ENCODE peak calls at places on chromosomes 13 and 19, in eight cellular contexts. X, M, L, S, C, D, A and W are unnamed samples.

GRCh38 chr19:44701228-44701627 is 2.3 kb downstream of the CEACAM16 start:
- DNase-seq in X (no peak), M (no peak), L (no peak), S (no peak), C (no peak), D (no peak), A (no peak), W (no peak)

GRCh38 chr13:98954313-98954712 is 23.6 kb downstream of the DOCK9 start:
- DNase-seq in X (no peak), M (no peak), L (no peak), S (no peak), C (no peak), D (no peak), A (no peak), W (no peak)

GRCh38 chr13:100508391-100508790 is 80.2 kb downstream of the GGACT start:
- DNase-seq in X (no peak), M (no peak), L (no peak), S (no peak), C (no peak), D (no peak), A (no peak), W (no peak)

GRCh38 chr13:91079190-91079589 is 268.3 kb upstream of the MIR17HG start:
- DNase-seq in X (no peak), M (no peak), L (no peak), S (no peak), C (no peak), D (no peak), A (no peak), W (no peak)

GRCh38 chr13:101838305-101838835 is 385.9 kb downstream of the ITGBL1 start:
- DNase-seq in X (no peak), M (no peak), L (no peak), S (no peak), C (no peak), D (no peak), A (no peak), W (no peak)

GRCh38 chr13:98958443-98958794 is 19.4 kb downstream of the DOCK9 start:
- DNase-seq in X (no peak), M (no peak), L (no peak), S (no peak), C (no peak), D (no peak), A (no peak), W (no peak)

GRCh38 chr13:94311893-94312292 is 167.6 kb downstream of the DCT start:
- DNase-seq in X (no peak), M (no peak), L (no peak), S (no peak), C (no peak), D (no peak), A (no peak), W (no peak)

GRCh38 chr13:109840201-109840892 is 54.0 kb upstream of the IRS2 start:
- DNase-seq in X (no peak), M (no peak), L (no peak), S (no peak), C (no peak), D (peak; percentile 66), A (no peak), W (no peak)

GRCh38 chr19:19423322-19423721 is 17.8 kb downstream of the GATAD2A start:
- DNase-seq in X (no peak), M (no peak), L (no peak), S (no peak), C (no peak), D (no peak), A (no peak), W (no peak)

GRCh38 chr19:52700673-52701072 is 34.2 kb downstream of the ZNF611 start:
- DNase-seq in X (no peak), M (no peak), L (no peak), S (no peak), C (no peak), D (no peak), A (no peak), W (no peak)

GRCh38 chr19:11722414-11722813 is 16.3 kb downstream of the ZNF823 start:
- DNase-seq in X (no peak), M (no peak), L (no peak), S (no peak), C (no peak), D (no peak), A (no peak), W (no peak)

GRCh38 chr13:112908342-112908741 is 60.7 kb upstream of the MCF2L start:
- DNase-seq in X (no peak), M (no peak), L (no peak), S (no peak), C (no peak), D (no peak), A (no peak), W (no peak)

GRCh38 chr19:5345895-5346386 is 5.3 kb upstream of the PTPRS start:
- DNase-seq in X (no peak), M (no peak), L (no peak), S (no peak), C (no peak), D (no peak), A (no peak), W (no peak)

GRCh38 chr19:27746691-27747380 is 1466.1 kb downstream of the UQCRFS1 start:
- DNase-seq in X (peak; percentile 51), M (peak; percentile 25), L (peak; percentile 21), S (peak; percentile 18), C (peak; percentile 62), D (no peak), A (peak; percentile 39), W (no peak)

GRCh38 chr19:49906879-49907564 is 10.3 kb upstream of the IL4I1 start:
- DNase-seq in X (no peak), M (no peak), L (no peak), S (no peak), C (no peak), D (no peak), A (no peak), W (no peak)

GRCh38 chr19:55649579-55650557 is 1.9 kb downstream of the CCDC106 start:
- DNase-seq in X (no peak), M (no peak), L (no peak), S (no peak), C (no peak), D (no peak), A (no peak), W (no peak)
- H3K9me3 ChIP-seq in X (no peaks in the 10 kb centered on the region), M (no peaks in the 10 kb centered on the region), L (no peaks in the 10 kb centered on the region), S (no peaks in the 10 kb centered on the region), C (no peaks in the 10 kb centered on the region), D (no peaks in the 10 kb centered on the region), A (no peaks in the 10 kb centered on the region), W (no peaks in the 10 kb centered on the region)

GRCh38 chr13:85608255-85608829 is 190.9 kb downstream of the SLITRK6 start:
- DNase-seq in X (no peak), M (peak; percentile 47), L (no peak), S (no peak), C (no peak), D (no peak), A (no peak), W (no peak)
- TF ChIP-seq POLR2AphosphoS5 in X (no peak), M (no peak), L (no peak), S (no peak), C (no peak), D (no peak), A (no peak), W (no peak)

DNA sequence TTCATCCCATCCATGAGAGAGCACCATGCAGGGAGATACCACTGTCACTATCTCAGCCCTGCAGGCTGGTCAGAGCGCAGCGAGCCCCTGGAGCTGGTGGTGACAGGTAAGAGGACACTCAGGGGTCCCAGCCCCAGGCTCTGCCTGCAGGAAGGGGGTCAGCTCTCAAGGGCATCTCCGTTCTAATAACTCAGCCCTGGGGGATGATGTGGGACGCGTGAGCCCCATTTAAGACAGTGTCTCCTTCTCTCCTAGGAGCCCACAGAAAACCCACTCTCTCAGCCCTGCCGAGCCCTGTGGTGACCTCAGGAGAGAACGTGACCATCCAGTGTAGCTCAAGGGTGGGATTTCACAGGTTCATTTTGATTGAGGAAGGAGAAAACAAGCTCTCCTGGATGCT is 15.5 kb upstream of the KIR3DL3 start:
- DNase-seq in X (no peak), M (no peak), L (no peak), S (no peak), C (no peak), D (no peak), A (no peak), W (no peak)
- H3K9me3 ChIP-seq in X (no peaks in the 10 kb centered on the region), M (peaks cover 44% of the 10 kb centered on the region), L (no peaks in the 10 kb centered on the region), S (no peaks in the 10 kb centered on the region), C (no peaks in the 10 kb centered on the region), D (no peaks in the 10 kb centered on the region), A (peaks cover 6% of the 10 kb centered on the region), W (no peaks in the 10 kb centered on the region)

DNA sequence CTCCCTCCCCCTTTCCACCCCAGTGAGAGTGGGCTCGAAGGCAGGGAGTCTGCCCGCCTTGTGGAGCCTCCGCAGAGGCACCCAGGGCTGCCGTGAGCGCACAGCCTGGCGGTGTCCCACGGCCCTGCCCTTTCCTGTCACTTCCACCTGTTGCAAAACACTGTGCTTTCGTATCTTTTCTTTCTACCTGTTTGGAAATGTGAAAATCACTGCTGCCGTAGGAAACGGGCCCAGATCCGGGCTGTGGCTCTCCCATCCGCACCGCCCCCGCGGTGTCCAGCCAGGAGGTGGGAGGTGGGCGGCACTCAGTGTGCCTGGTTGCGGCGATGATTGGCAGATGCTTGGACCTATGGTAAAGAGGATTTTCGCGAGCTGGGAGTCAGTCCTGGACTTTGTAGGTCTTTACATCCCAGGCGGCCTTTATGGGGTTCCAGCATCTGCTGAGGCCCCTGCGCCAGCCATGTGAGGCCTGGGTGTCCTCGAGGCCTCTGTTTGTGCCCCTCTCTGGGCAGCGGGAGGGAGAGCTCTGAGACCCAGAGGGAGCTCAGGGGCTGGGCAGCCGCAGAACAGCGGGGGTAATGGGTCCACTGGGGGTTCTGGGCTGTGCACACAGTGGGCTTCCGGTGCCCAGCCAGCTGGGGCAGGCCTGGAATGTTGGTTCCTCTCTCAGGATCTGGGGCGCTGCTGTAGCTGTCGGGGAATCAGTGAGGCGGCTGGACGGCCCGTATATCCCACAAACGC is 6.1 kb downstream of the STK11 start:
- DNase-seq in X (no peak), M (no peak), L (no peak), S (peak; percentile 81), C (no peak), D (no peak), A (peak; percentile 64), W (no peak)
- TF ChIP-seq POLR2AphosphoS5 in X (no peak), M (no peak), L (no peak), S (no peak), C (no peak), D (no peak), A (no peak), W (no peak)